ENCODE peak calls at places on chromosomes 13 and 19, in nine cellular contexts. B is neural crest cell; I is HFF-Myc; W is stimulated activated CD8-positive, alpha-beta memory T cell treated with anti-CD3 and anti-CD28 coated beads, Interleukin-15, amount 100 ng/mL, for 1 hour; N is dermis blood vessel endothelial cell; O is pancreas; T is NCI-H1092; S is DND-41; Y is NCI-H748 treated with DMSO at 0.1 percent for 48 hours. Q is an unnamed sample.

GRCh38 chr13:90689111-90689510 is 658.4 kb upstream of the MIR17HG start:
- DNase-seq in T (no peak), S (no peak), N (no peak), Y (no peak), O (no peak), W (no peak), I (no peak), B (no peak), Q (no peak)

GRCh38 chr19:46303702-46304397 is 7.0 kb downstream of the HIF3A start:
- DNase-seq in O (peak), B (peak), T (no peak), N (peak), Y (no peak), W (no peak), S (peak), I (no peak), Q (no peak)

GRCh38 chr13:89862691-89863036 is 1484.8 kb upstream of the MIR17HG start:
- DNase-seq in T (no peak), I (no peak), B (no peak), W (no peak), S (no peak), Y (no peak), N (no peak), O (no peak), Q (no peak)

GRCh38 chr19:3483226-3483628 is at the start of gene SMIM44:
- DNase-seq in N (no peak), B (no peak), O (no peak), Y (no peak), S (no peak), W (no peak), T (no peak), I (no peak), Q (no peak)

GRCh38 chr19:38852231-38853044 is 2.7 kb upstream of the HNRNPL start:
- DNase-seq in N (peak), T (no peak), O (peak), W (no peak), B (peak), I (no peak), S (peak), Y (no peak), Q (no peak)

GRCh38 chr19:16441661-16442071 is 30.1 kb downstream of the EPS15L1 start:
- DNase-seq in Y (no peak), I (no peak), T (peak), O (no peak), W (no peak), S (no peak), B (peak), N (peak), Q (no peak)

GRCh38 chr13:78875792-78876580 is 217.0 kb upstream of the OBI1 start:
- DNase-seq in S (peak), I (no peak), W (no peak), B (no peak), O (no peak), N (no peak), Y (peak), T (no peak), Q (no peak)

GRCh38 chr19:3761382-3762129 is at the start of gene APBA3:
- DNase-seq in N (peak), W (peak), Y (peak), T (peak), I (peak), B (peak), O (peak), S (peak), Q (peak)

GRCh38 chr19:32339988-32340874 is 5.2 kb upstream of the ZNF507 start:
- DNase-seq in Y (peak), W (peak), O (peak), B (peak), T (no peak), I (no peak), S (peak), N (peak), Q (no peak)

GRCh38 chr19:2536461-2536860 is 60.5 kb downstream of the GADD45B start:
- DNase-seq in S (no peak), N (no peak), I (no peak), Y (no peak), W (no peak), T (no peak), B (no peak), O (no peak), Q (no peak)

GRCh38 chr13:27968316-27969072 is 621 bp downstream of the CDX2 start:
- DNase-seq in O (no peak), N (no peak), B (no peak), I (no peak), S (no peak), T (no peak), W (no peak), Y (peak), Q (no peak)

GRCh38 chr19:35555301-35556005 is 8.0 kb downstream of the ATP4A start:
- DNase-seq in O (no peak), W (no peak), N (peak), T (no peak), B (no peak), S (no peak), I (peak), Y (peak), Q (no peak)

GRCh38 chr13:54226866-54227265 is 1198.3 kb downstream of the OLFM4 start:
- DNase-seq in B (peak), W (no peak), N (no peak), Y (no peak), T (no peak), O (no peak), S (no peak), I (no peak), Q (no peak)

GRCh38 chr19:56900573-56901097 is 60.1 kb upstream of the PEG3 start:
- DNase-seq in I (no peak), Y (peak), T (no peak), N (no peak), O (no peak), S (no peak), B (no peak), W (no peak), Q (no peak)

GRCh38 chr19:36140289-36141038 is 598 bp downstream of the CAPNS1 start:
- DNase-seq in Y (peak), O (peak), W (peak), T (peak), I (no peak), S (peak), N (peak), B (peak), Q (no peak)

GRCh38 chr13:72651196-72651595 is 76.2 kb downstream of the MZT1 start:
- DNase-seq in I (no peak), N (no peak), B (no peak), S (no peak), T (peak), O (no peak), Y (peak), W (no peak), Q (no peak)

Q was measured in GM18507.